ENCODE peak calls at places on chromosomes 12 and 14, in six cellular contexts. V is astrocyte of the spinal cord; L is stimulated activated CD8-positive, alpha-beta memory T cell treated with anti-CD3 and anti-CD28 coated beads, Interleukin-7, amount 100 ng/mL, for 4 hours; U is GM03348; N is left cardiac atrium; P is suprapubic skin. H is an unnamed sample.

GRCh38 chr14:73472182-73473114 is 14.1 kb upstream of the NUMB start:
- DNase-seq in V (peak), U (peak), P (no peak), L (no peak), N (no peak), H (no peak)

GRCh38 chr14:104320611-104321086 is 182.3 kb downstream of the KIF26A start:
- DNase-seq in P (peak), U (no peak), N (no peak), L (no peak), V (no peak), H (peak)

GRCh38 chr14:100773331-100774163 is 46.9 kb downstream of the DLK1 start:
- DNase-seq in L (no peak), U (no peak), N (no peak), P (no peak), V (no peak), H (peak)

GRCh38 chr14:24834951-24835350 is 201.0 kb upstream of the GZMB start:
- DNase-seq in U (no peak), V (no peak), L (no peak), N (no peak), P (no peak), H (no peak)

GRCh38 chr12:124039276-124039675 is 66.3 kb downstream of the ZNF664 start:
- DNase-seq in P (no peak), U (peak), L (no peak), N (no peak), V (peak), H (no peak)

GRCh38 chr12:119780786-119781434 is 96.2 kb downstream of the CIT start:
- DNase-seq in L (no peak), V (peak), U (peak), N (peak), P (no peak), H (no peak)

GRCh38 chr12:111033281-111034147 is 113.1 kb upstream of the MYL2 start:
- DNase-seq in N (no peak), L (no peak), V (no peak), U (no peak), P (no peak), H (no peak)

GRCh38 chr14:75636100-75636692 is 24.5 kb downstream of the ERG28 start:
- DNase-seq in N (no peak), V (peak), L (no peak), P (no peak), U (peak), H (no peak)

GRCh38 chr14:44961151-44961729 is 507 bp downstream of the KLHL28 start:
- DNase-seq in N (peak), P (peak), L (peak), V (peak), U (peak), H (peak)

GRCh38 chr14:75566321-75566720 is 12.1 kb upstream of the FLVCR2 start:
- DNase-seq in U (no peak), V (no peak), L (peak), N (no peak), P (no peak), H (no peak)

GRCh38 chr12:28938581-28939301 is 210.3 kb upstream of the FAR2 start:
- DNase-seq in U (no peak), P (no peak), V (no peak), N (no peak), L (no peak), H (no peak)

GRCh38 chr12:3171195-3171591 is 94.0 kb downstream of the TSPAN9 start:
- DNase-seq in V (peak), P (no peak), L (no peak), U (no peak), N (no peak), H (no peak)

GRCh38 chr12:49893753-49894752 is 9.6 kb downstream of the FAIM2 start:
- DNase-seq in N (peak), P (no peak), V (peak), L (no peak), U (no peak), H (no peak)

GRCh38 chr12:89657090-89657489 is 51.5 kb downstream of the ATP2B1 start:
- DNase-seq in L (no peak), P (no peak), N (no peak), U (no peak), V (no peak), H (no peak)

H was measured in Right ventricle myocardium superior.